ENCODE peak calls at places on chromosomes 7 and 10, in five cellular contexts. U, X, N, Y and J are unnamed samples.

GRCh38 chr10:131862548-131862947 is 38.3 kb upstream of the PPP2R2D start:
- DNase-seq in U (peak; percentile 38), X (no peak), N (no peak), Y (no peak), J (no peak)

GRCh38 chr7:39613577-39613976 is 9.8 kb upstream of the RALA start:
- DNase-seq in U (no peak), X (no peak), N (no peak), Y (no peak), J (no peak)

GRCh38 chr7:100371561-100372171 is 1.6 kb upstream of the PILRA start:
- DNase-seq in U (no peak), X (no peak), N (no peak), Y (no peak), J (no peak)

GRCh38 chr10:115830260-115830970 is 442.6 kb downstream of the GFRA1 start:
- DNase-seq in U (no peak), X (no peak), N (no peak), Y (no peak), J (no peak)

GRCh38 chr7:2764621-2765020 is 76.6 kb downstream of the AMZ1 start:
- DNase-seq in U (no peak), X (no peak), N (no peak), Y (no peak), J (no peak)

GRCh38 chr7:130902755-130903357 is 168.8 kb upstream of the KLF14 start:
- DNase-seq in U (no peak), X (no peak), N (no peak), Y (no peak), J (no peak)

GRCh38 chr7:107167483-107168232 is 1.1 kb upstream of the HBP1 start:
- DNase-seq in U (peak; percentile 74), X (peak; percentile 74), N (peak; percentile 82), Y (no peak), J (peak; percentile 43)

GRCh38 chr10:43170491-43170890 is 32.2 kb downstream of the CSGALNACT2 start:
- DNase-seq in U (peak; percentile 13), X (no peak), N (no peak), Y (no peak), J (no peak)

GRCh38 chr10:97356318-97356914 is 21.9 kb upstream of the FRAT2 start:
- DNase-seq in U (no peak), X (no peak), N (no peak), Y (no peak), J (no peak)

GRCh38 chr10:88652621-88653020 is 11.6 kb upstream of the LIPF start:
- DNase-seq in U (no peak), X (no peak), N (no peak), Y (no peak), J (no peak)

GRCh38 chr7:45451636-45452035 is 122.5 kb upstream of the ADCY1 start:
- DNase-seq in U (no peak), X (no peak), N (no peak), Y (no peak), J (no peak)

GRCh38 chr10:62109532-62110293 is 158.9 kb downstream of the RTKN2 start:
- DNase-seq in U (no peak), X (no peak), N (no peak), Y (no peak), J (no peak)

GRCh38 chr7:56287429-56288138 is 171.4 kb upstream of the NUPR2 start:
- DNase-seq in U (no peak), X (peak; percentile 56), N (peak; percentile 70), Y (peak; percentile 17), J (no peak)

GRCh38 chr7:135342887-135343286 is 109.2 kb downstream of the STRA8 start:
- DNase-seq in U (no peak), X (no peak), N (no peak), Y (no peak), J (no peak)

GRCh38 chr10:114271014-114271778 is 32.1 kb downstream of the VWA2 start:
- DNase-seq in U (no peak), X (no peak), N (no peak), Y (no peak), J (no peak)

GRCh38 chr7:73966062-73966940 is 61.7 kb upstream of the ELN start:
- DNase-seq in U (no peak), X (peak; percentile 37), N (no peak), Y (no peak), J (no peak)

GRCh38 chr7:47546728-47547494 is 35.0 kb downstream of the TNS3 start:
- DNase-seq in U (no peak), X (no peak), N (no peak), Y (no peak), J (no peak)
- TF ChIP-seq POLR2A in U (no peak), X (no peak), N (no peak), Y (no peak), J (no peak)

GRCh38 chr10:79242620-79243152 is 104.6 kb upstream of the PPIF start:
- DNase-seq in U (no peak), X (no peak), N (peak; percentile 78), Y (peak; percentile 49), J (no peak)
- TF ChIP-seq POLR2A in U (no peak), X (no peak), N (peak; percentile 45), Y (no peak), J (no peak)

DNA sequence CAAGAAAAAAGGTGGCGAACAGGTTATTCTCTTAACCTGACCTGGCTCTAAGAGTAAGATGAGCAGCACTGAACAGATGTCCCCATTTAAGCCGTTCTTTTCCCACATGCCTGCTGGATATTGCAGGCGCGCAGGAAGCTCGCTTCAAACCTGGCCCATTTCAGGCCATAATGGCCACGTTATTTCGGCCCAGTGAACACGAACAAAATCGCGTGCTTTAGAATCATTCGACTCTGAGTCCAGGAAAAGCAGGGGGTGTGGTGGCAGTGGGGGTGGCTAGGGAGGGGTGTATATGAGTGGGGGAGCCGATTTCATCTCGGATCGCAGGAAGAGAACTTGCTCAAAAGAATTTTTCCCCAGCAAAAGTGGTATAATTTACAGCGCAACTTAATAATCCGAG is 6.6 kb upstream of the SP8 start:
- DNase-seq in U (no peak), X (no peak), N (no peak), Y (no peak), J (no peak)
- TF ChIP-seq POLR2A in U (no peak), X (no peak), N (no peak), Y (no peak), J (no peak)

GRCh38 chr7:37333075-37333474 is 115.6 kb downstream of the ELMO1 start:
- DNase-seq in U (no peak), X (no peak), N (no peak), Y (no peak), J (no peak)

GRCh38 chr7:37341033-37341630 is 107.5 kb downstream of the ELMO1 start:
- DNase-seq in U (no peak), X (no peak), N (no peak), Y (no peak), J (no peak)

GRCh38 chr7:37342170-37342569 is 106.5 kb downstream of the ELMO1 start:
- DNase-seq in U (no peak), X (no peak), N (no peak), Y (no peak), J (no peak)

GRCh38 chr7:37336259-37336658 is 112.4 kb downstream of the ELMO1 start:
- DNase-seq in U (no peak), X (no peak), N (no peak), Y (no peak), J (no peak)

DNA sequence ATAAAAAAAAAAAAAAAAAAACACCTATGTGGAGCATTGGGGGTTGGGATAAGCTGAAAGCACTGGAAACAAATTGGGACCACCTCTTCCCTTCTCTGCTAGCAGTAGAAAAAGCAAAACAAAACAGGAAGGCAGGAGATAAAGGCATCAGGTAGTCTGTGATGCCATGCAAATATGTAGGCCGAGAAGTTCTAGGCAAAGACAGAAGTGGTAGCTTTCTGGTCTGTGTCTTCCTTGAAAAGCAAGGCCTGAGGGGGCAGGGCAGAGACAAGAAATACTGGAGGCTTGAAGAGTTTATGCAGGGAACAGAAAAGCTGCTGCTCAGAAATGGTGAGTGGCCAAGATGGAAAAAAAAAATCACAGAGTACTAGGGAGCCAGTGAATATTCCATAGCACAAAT is 111.1 kb downstream of the ELMO1 start:
- DNase-seq in U (no peak), X (no peak), N (no peak), Y (no peak), J (no peak)
- TF ChIP-seq POLR2A in U (no peak), X (no peak), N (no peak), Y (no peak), J (no peak)

DNA sequence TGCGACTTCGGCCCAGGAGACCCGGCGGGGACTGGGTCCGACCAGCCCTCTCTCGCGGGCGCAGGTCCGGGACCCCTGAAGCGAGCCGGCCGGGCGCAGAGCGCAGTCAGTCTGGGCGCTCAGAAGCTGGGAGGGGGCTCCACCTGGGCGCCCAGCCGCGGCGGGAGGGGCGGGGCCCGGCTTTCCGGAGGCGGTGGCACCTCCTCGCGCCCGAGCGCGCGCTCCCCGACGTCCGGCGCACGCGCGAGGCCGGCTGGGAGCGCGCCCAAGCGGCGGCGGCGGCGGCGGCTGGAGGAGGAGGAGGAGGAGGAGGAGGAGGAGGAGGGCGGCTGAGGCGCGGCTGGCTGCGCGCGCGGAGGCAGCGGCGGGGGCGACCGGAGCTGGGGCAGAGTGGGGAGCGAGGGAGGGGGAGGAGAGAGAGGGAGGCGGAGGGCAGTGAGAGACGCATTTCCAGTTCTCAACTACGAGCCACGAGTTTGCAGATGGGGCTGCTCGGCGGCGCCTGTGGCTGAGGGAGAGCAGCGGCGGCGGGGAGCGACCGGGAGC is at the start of gene PALS2:
- DNase-seq in U (peak; percentile 29), X (peak; percentile 85), N (peak; percentile 65), Y (peak; percentile 66), J (peak; percentile 89)
- TF ChIP-seq POLR2A in U (no peak), X (peak; percentile 32), N (no peak), Y (peak; percentile 73), J (peak; percentile 81)

GRCh38 chr7:87219545-87220025 is at the start of gene TMEM243:
- DNase-seq in U (peak; percentile 31), X (peak; percentile 86), N (peak; percentile 79), Y (peak; percentile 48), J (peak; percentile 63)
- TF ChIP-seq POLR2A in U (peak; percentile 24), X (peak; percentile 53), N (peak; percentile 60), Y (peak; percentile 48), J (peak; percentile 15)

DNA sequence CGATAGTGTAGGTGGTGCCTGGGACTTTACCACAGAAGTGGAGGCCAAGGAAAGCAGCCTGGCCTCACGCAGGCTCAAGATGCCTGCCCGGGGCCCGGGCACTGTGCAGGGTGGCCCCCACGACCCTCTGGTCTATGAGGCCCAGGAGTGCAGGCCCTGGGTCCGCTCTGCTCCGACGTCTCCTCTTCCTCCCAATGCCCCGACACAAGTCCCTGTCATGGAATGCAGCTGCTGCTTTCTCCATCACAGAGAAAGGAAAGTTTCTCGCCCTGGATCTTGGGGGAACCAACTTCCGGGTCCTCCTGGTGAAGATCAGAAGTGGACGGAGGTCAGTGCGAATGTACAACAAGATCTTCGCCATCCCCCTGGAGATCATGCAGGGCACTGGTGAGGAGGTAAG is 28.3 kb upstream of the HK1 start:
- DNase-seq in U (no peak), X (no peak), N (no peak), Y (no peak), J (no peak)
- TF ChIP-seq POLR2A in U (no peak), X (no peak), N (no peak), Y (no peak), J (no peak)

DNA sequence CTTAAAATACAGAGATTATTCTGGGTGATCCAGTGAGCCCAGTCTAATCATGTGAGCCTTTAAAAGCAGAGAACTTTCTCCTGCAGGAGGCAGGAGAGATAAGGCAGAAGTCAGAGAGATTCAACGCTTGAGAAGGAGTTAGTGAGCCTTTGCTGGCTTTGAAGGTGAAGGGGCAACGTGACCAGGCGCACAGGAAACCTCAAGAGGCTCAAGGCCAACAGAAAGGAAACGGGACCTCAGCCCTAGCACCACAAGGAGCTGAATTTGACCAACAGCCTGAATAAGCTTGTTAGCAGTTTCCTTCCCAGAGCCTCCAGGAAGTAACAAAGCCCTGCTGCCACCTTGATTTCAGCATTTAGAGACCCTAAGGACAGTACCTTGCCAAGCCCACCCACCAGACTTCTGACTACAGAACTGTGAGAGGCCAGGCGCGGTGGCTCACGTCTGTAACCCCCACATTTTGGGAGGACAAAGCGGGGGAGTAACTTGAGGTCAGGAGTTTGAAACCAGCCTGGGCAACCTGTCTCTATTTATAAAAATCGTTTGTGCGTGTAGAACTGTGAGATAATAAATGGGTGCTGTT is 87.3 kb upstream of the KAT6B start:
- DNase-seq in U (peak; percentile 16), X (no peak), N (no peak), Y (no peak), J (no peak)
- TF ChIP-seq POLR2A in U (no peak), X (no peak), N (no peak), Y (no peak), J (no peak)